ENCODE peak calls at places on chromosomes 11 and 22, in eight cellular contexts. Z is T-cell; E is stimulated activated CD8-positive, alpha-beta memory T cell treated with anti-CD3 and anti-CD28 coated beads, Interleukin-2, amount 100 ng/mL, for 1 hour; L is progenitor cell of endocrine pancreas; Y is lower leg skin; F is activated naive CD4-positive, alpha-beta T cell treated with Interleukin-2 at 50 U/mL for 16 hours; A is CD8-positive, alpha-beta memory T cell; V is HFFc6. O is an unnamed sample.
A peak's percentile ranks its signal among the peaks of the same experiment; 100 is the strongest.

GRCh38 chr11:76704171-76704948 is 33.8 kb upstream of the LRRC32 start:
- DNase-seq in Z (no peak), E (no peak), L (no peak), Y (no peak), F (no peak), A (no peak), V (no peak), O (no peak)

GRCh38 chr22:40276877-40277823 is 69.2 kb upstream of the ADSL start:
- DNase-seq in Z (no peak), E (no peak), L (no peak), Y (no peak), F (no peak), A (no peak), V (peak; percentile 28), O (no peak)

GRCh38 chr11:27280131-27280530 is 82.9 kb downstream of the CCDC34 start:
- DNase-seq in Z (no peak), E (no peak), L (no peak), Y (no peak), F (no peak), A (no peak), V (no peak), O (no peak)

GRCh38 chr11:76604652-76605241 is 65.8 kb downstream of the LRRC32 start:
- DNase-seq in Z (no peak), E (no peak), L (no peak), Y (peak; percentile 89), F (no peak), A (no peak), V (peak; percentile 36), O (no peak)

GRCh38 chr22:46250035-46250782 is at the start of gene CDPF1:
- DNase-seq in Z (peak; percentile 86), E (peak; percentile 85), L (peak; percentile 78), Y (peak; percentile 98), F (peak; percentile 93), A (peak; percentile 84), V (peak; percentile 80), O (peak; percentile 87)

GRCh38 chr11:57779275-57779674 is 17.7 kb downstream of the CTNND1 start:
- DNase-seq in Z (no peak), E (no peak), L (no peak), Y (no peak), F (no peak), A (no peak), V (peak; percentile 54), O (peak; percentile 22)

GRCh38 chr11:48107188-48107704 is 109.4 kb upstream of the OR4B1 start:
- DNase-seq in Z (no peak), E (no peak), L (no peak), Y (peak; percentile 66), F (peak; percentile 50), A (no peak), V (peak; percentile 50), O (no peak)

GRCh38 chr11:97557399-97557798 is 1167.6 kb downstream of the JRKL start:
- DNase-seq in Z (no peak), E (no peak), L (no peak), Y (no peak), F (no peak), A (no peak), V (no peak), O (no peak)

GRCh38 chr22:47043835-47044721 is 281.6 kb downstream of the TBC1D22A start:
- DNase-seq in Z (no peak), E (no peak), L (no peak), Y (no peak), F (no peak), A (no peak), V (no peak), O (peak; percentile 91)

GRCh38 chr22:25282671-25283561 is 63.5 kb downstream of the CRYBB2 start:
- DNase-seq in Z (no peak), E (no peak), L (peak; percentile 14), Y (no peak), F (no peak), A (no peak), V (no peak), O (peak; percentile 9)

GRCh38 chr11:74288161-74288560 is 23.3 kb downstream of the P4HA3 start:
- DNase-seq in Z (no peak), E (no peak), L (no peak), Y (no peak), F (no peak), A (no peak), V (peak; percentile 83), O (no peak)